ENCODE peak calls at places on chromosome 7, in ten cellular contexts. Z is left ventricle myocardium inferior; S is cerebellar cortex; G is activated CD8-positive, alpha-beta memory T cell treated with anti-CD3 and anti-CD28 coated beads, Interleukin-2, amount 50 U/mL, for 48 hours; Q is ELR; E is lung; H is NCI-H1694; T is NCI-H1092 treated with DMSO at 0.1 percent for 48 hours; Y is mesothelial cell of epicardium; C is activated T-cell treated with anti-CD3 and anti-CD28 coated beads for 1 hour. B is an unnamed sample.

GRCh38 chr7:137757146-137757925 is 89.4 kb downstream of the DGKI start:
- DNase-seq in Z (no peak), S (no peak), G (no peak), Q (peak), E (no peak), H (no peak), T (no peak), Y (no peak), C (no peak), B (no peak)

GRCh38 chr7:40749877-40750276 is 615.1 kb downstream of the SUGCT start:
- DNase-seq in Z (no peak), S (no peak), G (no peak), Q (peak), E (no peak), H (no peak), T (no peak), Y (no peak), C (no peak), B (no peak)

GRCh38 chr7:21507627-21508343 is 35.1 kb upstream of the DNAH11 start:
- DNase-seq in Z (no peak), S (peak), G (no peak), Q (peak), E (peak), H (peak), T (peak), Y (no peak), C (no peak), B (no peak)

GRCh38 chr7:148501707-148502139 is 88.8 kb upstream of the C7orf33 start:
- DNase-seq in Z (no peak), S (peak), G (no peak), Q (no peak), E (no peak), H (no peak), T (no peak), Y (no peak), C (no peak), B (no peak)

GRCh38 chr7:43764039-43764789 is 5.7 kb downstream of the BLVRA start:
- DNase-seq in Z (peak), S (no peak), G (peak), Q (no peak), E (peak), H (no peak), T (no peak), Y (no peak), C (peak), B (peak)

GRCh38 chr7:24419527-24419926 is 135.5 kb downstream of the NPY start:
- DNase-seq in Z (no peak), S (no peak), G (no peak), Q (no peak), E (no peak), H (no peak), T (no peak), Y (no peak), C (no peak), B (no peak)

GRCh38 chr7:2029211-2029905 is 203.4 kb downstream of the MAD1L1 start:
- DNase-seq in Z (peak), S (no peak), G (no peak), Q (no peak), E (no peak), H (no peak), T (no peak), Y (peak), C (no peak), B (no peak)

GRCh38 chr7:87875151-87876039 is 765 bp downstream of the SLC25A40 start:
- DNase-seq in Z (peak), S (peak), G (no peak), Q (peak), E (no peak), H (no peak), T (peak), Y (peak), C (no peak), B (no peak)

GRCh38 chr7:43481905-43482678 is 100.8 kb upstream of the STK17A start:
- DNase-seq in Z (no peak), S (no peak), G (no peak), Q (peak), E (no peak), H (peak), T (no peak), Y (no peak), C (no peak), B (no peak)

GRCh38 chr7:37062019-37062418 is 337.7 kb upstream of the AOAH start:
- DNase-seq in Z (no peak), S (no peak), G (no peak), Q (no peak), E (no peak), H (no peak), T (no peak), Y (no peak), C (no peak), B (no peak)

GRCh38 chr7:28142650-28143049 is 37.9 kb downstream of the JAZF1 start:
- DNase-seq in Z (no peak), S (no peak), G (no peak), Q (no peak), E (no peak), H (no peak), T (no peak), Y (no peak), C (no peak), B (no peak)

GRCh38 chr7:152588350-152588749 is 87.6 kb downstream of the XRCC2 start:
- DNase-seq in Z (no peak), S (no peak), G (no peak), Q (peak), E (no peak), H (no peak), T (no peak), Y (no peak), C (no peak), B (no peak)

GRCh38 chr7:105219771-105220160 is 169.0 kb downstream of the SRPK2 start:
- DNase-seq in Z (no peak), S (no peak), G (no peak), Q (peak), E (no peak), H (no peak), T (no peak), Y (no peak), C (no peak), B (no peak)

GRCh38 chr7:138834583-138834982 is 36.6 kb upstream of the ATP6V0A4 start:
- DNase-seq in Z (no peak), S (no peak), G (no peak), Q (no peak), E (no peak), H (no peak), T (no peak), Y (no peak), C (no peak), B (no peak)

GRCh38 chr7:78535655-78536054 is 737.1 kb downstream of the PHTF2 start:
- DNase-seq in Z (no peak), S (no peak), G (no peak), Q (no peak), E (no peak), H (no peak), T (no peak), Y (no peak), C (no peak), B (no peak)

GRCh38 chr7:57769958-57770357 is 320.0 kb downstream of the ZNF716 start:
- DNase-seq in Z (no peak), S (no peak), G (no peak), Q (no peak), E (no peak), H (no peak), T (no peak), Y (no peak), C (no peak), B (no peak)

GRCh38 chr7:47771301-47771989 is 176.8 kb downstream of the PKD1L1 start:
- DNase-seq in Z (no peak), S (peak), G (no peak), Q (peak), E (no peak), H (no peak), T (no peak), Y (no peak), C (no peak), B (no peak)

GRCh38 chr7:20229652-20230500 is 12.7 kb upstream of the MACC1 start:
- DNase-seq in Z (no peak), S (no peak), G (no peak), Q (peak), E (no peak), H (no peak), T (no peak), Y (no peak), C (no peak), B (no peak)